ENCODE peak calls at places on chromosomes 7 and 10, in nine cellular contexts. L, Y, U, K, Z, W, J, I and F are unnamed samples.

GRCh38 chr7:105874055-105874454 is 2.3 kb downstream of the ATXN7L1 start:
- DNase-seq in L (no peak), Y (no peak), U (no peak), K (no peak), Z (no peak), W (no peak), J (no peak), I (no peak), F (no peak)

GRCh38 chr10:69333205-69333604 is 54.9 kb downstream of the HK1 start:
- DNase-seq in L (no peak), Y (no peak), U (no peak), K (no peak), Z (no peak), W (no peak), J (no peak), I (peak; percentile 99), F (no peak)

GRCh38 chr10:25699631-25700030 is 234.4 kb upstream of the MYO3A start:
- DNase-seq in L (no peak), Y (no peak), U (no peak), K (no peak), Z (no peak), W (no peak), J (no peak), I (no peak), F (no peak)

GRCh38 chr7:15113752-15114151 is 211.2 kb upstream of the DGKB start:
- DNase-seq in L (no peak), Y (no peak), U (no peak), K (no peak), Z (no peak), W (no peak), J (no peak), I (no peak), F (no peak)

GRCh38 chr10:103896225-103896624 is 21.8 kb downstream of the STN1 start:
- DNase-seq in L (no peak), Y (no peak), U (no peak), K (no peak), Z (no peak), W (peak; percentile 66), J (no peak), I (no peak), F (no peak)

GRCh38 chr10:98424308-98425254 is 9.6 kb upstream of the PYROXD2 start:
- DNase-seq in L (no peak), Y (no peak), U (no peak), K (no peak), Z (no peak), W (no peak), J (no peak), I (no peak), F (no peak)

GRCh38 chr10:76668013-76668370 is 969.6 kb downstream of the KCNMA1 start:
- DNase-seq in L (no peak), Y (no peak), U (no peak), K (no peak), Z (no peak), W (no peak), J (no peak), I (no peak), F (no peak)

GRCh38 chr10:116001266-116001857 is 271.6 kb downstream of the GFRA1 start:
- DNase-seq in L (no peak), Y (no peak), U (no peak), K (no peak), Z (no peak), W (no peak), J (no peak), I (no peak), F (no peak)

GRCh38 chr7:100095704-100096103 is 5.5 kb downstream of the MCM7 start:
- DNase-seq in L (no peak), Y (no peak), U (no peak), K (no peak), Z (no peak), W (no peak), J (no peak), I (no peak), F (no peak)

GRCh38 chr7:151010307-151011096 is 13.8 kb downstream of the ATG9B start:
- DNase-seq in L (no peak), Y (no peak), U (peak; percentile 54), K (no peak), Z (peak; percentile 55), W (no peak), J (no peak), I (no peak), F (no peak)

GRCh38 chr10:116833986-116834760 is 15.1 kb upstream of the ENO4 start:
- DNase-seq in L (no peak), Y (peak; percentile 71), U (no peak), K (no peak), Z (no peak), W (no peak), J (no peak), I (no peak), F (peak; percentile 66)